ENCODE peak calls at places on chromosomes 12 and 14, in five cellular contexts. J is cerebellar nuclear complex; W is NT2/D1; X is esophagus muscularis mucosa; S is stimulated activated CD8-positive, alpha-beta memory T cell treated with anti-CD3 and anti-CD28 coated beads, Interleukin-4, amount 100 ng/mL, for 4 hours. G is an unnamed sample.

GRCh38 chr14:100201701-100202100 is 37.2 kb upstream of the YY1 start:
- DNase-seq in J (no peak), W (no peak), X (no peak), S (no peak), G (no peak)

GRCh38 chr12:39441963-39442894 is 691 bp downstream of the KIF21A start:
- DNase-seq in J (no peak), W (peak), X (no peak), S (peak), G (peak)

GRCh38 chr14:56474419-56475022 is 105.1 kb upstream of the TMEM260 start:
- DNase-seq in J (no peak), W (peak), X (no peak), S (no peak), G (no peak)

GRCh38 chr12:26121841-26122680 is 2.8 kb downstream of the BHLHE41 start:
- DNase-seq in J (no peak), W (no peak), X (peak), S (no peak), G (no peak)

GRCh38 chr12:103334447-103334846 is 161.3 kb downstream of the C12orf42 start:
- DNase-seq in J (no peak), W (no peak), X (no peak), S (no peak), G (no peak)

GRCh38 chr14:97841762-97842161 is 1044.6 kb downstream of the VRK1 start:
- DNase-seq in J (no peak), W (no peak), X (no peak), S (no peak), G (no peak)

GRCh38 chr14:63901434-63902085 is 48.8 kb downstream of the SYNE2 start:
- DNase-seq in J (no peak), W (no peak), X (no peak), S (no peak), G (no peak)

GRCh38 chr12:88870000-88870737 is 289.9 kb upstream of the KITLG start:
- DNase-seq in J (no peak), W (no peak), X (no peak), S (no peak), G (no peak)

GRCh38 chr14:66701813-66702212 is 193.9 kb downstream of the GPHN start:
- DNase-seq in J (no peak), W (no peak), X (no peak), S (no peak), G (no peak)

GRCh38 chr14:102090713-102091112 is 3.9 kb upstream of the HSP90AA1 start:
- DNase-seq in J (no peak), W (no peak), X (no peak), S (no peak), G (no peak)

GRCh38 chr14:65958664-65959562 is 527.3 kb upstream of the CCDC196 start:
- DNase-seq in J (no peak), W (peak), X (no peak), S (no peak), G (no peak)

GRCh38 chr12:131136539-131136872 is 182.8 kb downstream of the ADGRD1 start:
- DNase-seq in J (no peak), W (no peak), X (no peak), S (no peak), G (no peak)

GRCh38 chr12:11542599-11542998 is 106.9 kb upstream of the ETV6 start:
- DNase-seq in J (no peak), W (no peak), X (no peak), S (no peak), G (no peak)

GRCh38 chr14:94158239-94158888 is 15.8 kb upstream of the PPP4R4 start:
- DNase-seq in J (no peak), W (no peak), X (peak), S (no peak), G (no peak)

GRCh38 chr12:64256166-64256800 is 34.2 kb upstream of the KICS2 start:
- DNase-seq in J (no peak), W (peak), X (no peak), S (no peak), G (no peak)

GRCh38 chr12:1807107-1807478 is 13.3 kb upstream of the LRTM2 start:
- DNase-seq in J (no peak), W (no peak), X (no peak), S (no peak), G (no peak)

GRCh38 chr12:95129115-95129514 is 55.7 kb upstream of the NR2C1 start:
- DNase-seq in J (no peak), W (no peak), X (no peak), S (no peak), G (no peak)

GRCh38 chr14:65352964-65353530 is 59.5 kb upstream of the FUT8 start:
- DNase-seq in J (no peak), W (no peak), X (no peak), S (no peak), G (no peak)

GRCh38 chr12:96907681-96908163 is 665 bp downstream of the NEDD1 start:
- DNase-seq in J (no peak), W (no peak), X (no peak), S (no peak), G (no peak)

GRCh38 chr12:1593232-1594044 is 943 bp downstream of the FBXL14 start:
- DNase-seq in J (no peak), W (no peak), X (no peak), S (no peak), G (no peak)

GRCh38 chr14:53599221-53599945 is 357.2 kb downstream of the BMP4 start:
- DNase-seq in J (no peak), W (no peak), X (no peak), S (no peak), G (no peak)

GRCh38 chr14:56002876-56003625 is 115.2 kb upstream of the PELI2 start:
- DNase-seq in J (no peak), W (no peak), X (no peak), S (no peak), G (no peak)

GRCh38 chr12:53798575-53798974 is 46.8 kb upstream of the CISTR start:
- DNase-seq in J (no peak), W (no peak), X (no peak), S (no peak), G (peak)

GRCh38 chr12:99959549-99960170 is 25.1 kb downstream of the ANKS1B start:
- DNase-seq in J (peak), W (no peak), X (no peak), S (no peak), G (no peak)

GRCh38 chr14:39576726-39577125 is 144.5 kb upstream of the FBXO33 start:
- DNase-seq in J (no peak), W (no peak), X (no peak), S (no peak), G (no peak)

G was measured in amygdala.